ENCODE peak calls at places on chromosomes 1 and 21, in four cellular contexts. B is WERI-Rb-1, M is nephron progenitor cell, O is astrocyte of the spinal cord. G is an unnamed sample.

GRCh38 chr1:196143602-196144342 is 464.5 kb downstream of the KCNT2 start:
- DNase-seq in B (no peak), M (no peak), O (no peak), G (no peak)

GRCh38 chr21:26451014-26451740 is 121.9 kb downstream of the CYYR1 start:
- DNase-seq in B (no peak), M (no peak), O (no peak), G (no peak)

GRCh38 chr1:3716351-3716750 is 35.9 kb upstream of the CCDC27 start:
- DNase-seq in B (no peak), M (no peak), O (no peak), G (no peak)

GRCh38 chr1:205588691-205589445 is 42.9 kb downstream of the ELK4 start:
- DNase-seq in B (peak), M (peak), O (peak), G (peak)

GRCh38 chr1:206461602-206462455 is 8.4 kb upstream of the IKBKE start:
- DNase-seq in B (peak), M (peak), O (peak), G (peak)

GRCh38 chr1:230772457-230773395 is 25.5 kb downstream of the CAPN9 start:
- DNase-seq in B (peak), M (no peak), O (peak), G (peak)

GRCh38 chr1:160739098-160739511 is at the start of gene SLAMF7:
- DNase-seq in B (no peak), M (no peak), O (no peak), G (no peak)

GRCh38 chr1:229717774-229718173 is 91.7 kb downstream of the URB2 start:
- DNase-seq in B (no peak), M (no peak), O (no peak), G (no peak)

GRCh38 chr1:27382950-27383627 is at the start of gene CD164L2:
- DNase-seq in B (no peak), M (peak), O (no peak), G (no peak)

GRCh38 chr21:41726970-41727783 is 39.7 kb downstream of the RIPK4 start:
- DNase-seq in B (no peak), M (no peak), O (peak), G (peak)

GRCh38 chr1:214290399-214291037 is 9.6 kb downstream of the SMYD2 start:
- DNase-seq in B (no peak), M (no peak), O (no peak), G (no peak)

GRCh38 chr21:43333301-43334062 is 93.4 kb downstream of the SIK1 start:
- DNase-seq in B (no peak), M (peak), O (peak), G (peak)

GRCh38 chr1:17028662-17029188 is 17.0 kb upstream of the ATP13A2 start:
- DNase-seq in B (no peak), M (no peak), O (no peak), G (no peak)

GRCh38 chr1:196001188-196001587 is 607.1 kb downstream of the KCNT2 start:
- DNase-seq in B (no peak), M (no peak), O (no peak), G (no peak)

GRCh38 chr1:210900820-210901219 is 233.1 kb downstream of the KCNH1 start:
- DNase-seq in B (no peak), M (no peak), O (no peak), G (no peak)

GRCh38 chr1:207020016-207020708 is 12.4 kb downstream of the C1orf116 start:
- DNase-seq in B (no peak), M (no peak), O (no peak), G (no peak)

GRCh38 chr1:94803517-94804441 is 16.4 kb upstream of the SLC44A3 start:
- DNase-seq in B (no peak), M (no peak), O (no peak), G (no peak)

GRCh38 chr1:154433161-154433681 is 28.1 kb downstream of the IL6R start:
- DNase-seq in B (no peak), M (no peak), O (no peak), G (no peak)

GRCh38 chr1:178933709-178934573 is 63.1 kb upstream of the ANGPTL1 start:
- DNase-seq in B (no peak), M (no peak), O (no peak), G (no peak)

GRCh38 chr1:228809621-228810313 is 74.5 kb downstream of the RHOU start:
- DNase-seq in B (no peak), M (no peak), O (no peak), G (no peak)

GRCh38 chr1:75969550-75969949 is 37.3 kb upstream of the ASB17 start:
- DNase-seq in B (no peak), M (no peak), O (no peak), G (peak)

GRCh38 chr1:61588736-61589381 is 136.1 kb downstream of the TM2D1 start:
- DNase-seq in B (peak), M (peak), O (peak), G (peak)

GRCh38 chr1:248243204-248243603 is 12.0 kb downstream of the OR2M4 start:
- DNase-seq in B (peak), M (peak), O (peak), G (peak)

GRCh38 chr1:27099904-27100796 is 54.8 kb downstream of the SLC9A1 start:
- DNase-seq in B (peak), M (peak), O (no peak), G (no peak)

GRCh38 chr1:61496501-61496900 is 228.4 kb downstream of the TM2D1 start:
- DNase-seq in B (no peak), M (no peak), O (no peak), G (peak)

GRCh38 chr1:229199261-229199850 is 71.6 kb upstream of the RAB4A start:
- DNase-seq in B (no peak), M (peak), O (no peak), G (no peak)

GRCh38 chr1:187236676-187237075 is 407.9 kb downstream of the PLA2G4A start:
- DNase-seq in B (no peak), M (no peak), O (no peak), G (no peak)

GRCh38 chr1:185567006-185567405 is 167.2 kb upstream of the HMCN1 start:
- DNase-seq in B (no peak), M (no peak), O (peak), G (peak)

GRCh38 chr1:59971464-59971911 is 44.9 kb upstream of the CYP2J2 start:
- DNase-seq in B (peak), M (peak), O (peak), G (peak)

GRCh38 chr1:32798679-32799416 is 18.3 kb downstream of the YARS1 start:
- DNase-seq in B (no peak), M (no peak), O (no peak), G (no peak)

GRCh38 chr1:9643351-9644256 is 7.9 kb upstream of the PIK3CD start:
- DNase-seq in B (no peak), M (no peak), O (no peak), G (no peak)

GRCh38 chr1:90784186-90784847 is 67.2 kb upstream of the BARHL2 start:
- DNase-seq in B (no peak), M (no peak), O (no peak), G (no peak)

GRCh38 chr1:34358636-34359035 is 181.9 kb downstream of the C1orf94 start:
- DNase-seq in B (no peak), M (no peak), O (no peak), G (no peak)

GRCh38 chr1:26391450-26391849 is 18.9 kb upstream of the ZNF683 start:
- DNase-seq in B (peak), M (peak), O (peak), G (peak)

GRCh38 chr21:35529141-35529863 is 480.2 kb upstream of the RUNX1 start:
- DNase-seq in B (no peak), M (no peak), O (peak), G (no peak)

GRCh38 chr1:30984991-30985503 is 76.5 kb upstream of the SDC3 start:
- DNase-seq in B (no peak), M (no peak), O (no peak), G (no peak)

GRCh38 chr1:30984167-30984870 is 75.8 kb upstream of the SDC3 start:
- DNase-seq in B (no peak), M (no peak), O (no peak), G (no peak)

GRCh38 chr1:30981172-30981571 is 72.6 kb upstream of the SDC3 start:
- DNase-seq in B (no peak), M (no peak), O (no peak), G (no peak)

GRCh38 chr1:30982431-30982830 is 73.9 kb upstream of the SDC3 start:
- DNase-seq in B (no peak), M (no peak), O (no peak), G (no peak)

DNA sequence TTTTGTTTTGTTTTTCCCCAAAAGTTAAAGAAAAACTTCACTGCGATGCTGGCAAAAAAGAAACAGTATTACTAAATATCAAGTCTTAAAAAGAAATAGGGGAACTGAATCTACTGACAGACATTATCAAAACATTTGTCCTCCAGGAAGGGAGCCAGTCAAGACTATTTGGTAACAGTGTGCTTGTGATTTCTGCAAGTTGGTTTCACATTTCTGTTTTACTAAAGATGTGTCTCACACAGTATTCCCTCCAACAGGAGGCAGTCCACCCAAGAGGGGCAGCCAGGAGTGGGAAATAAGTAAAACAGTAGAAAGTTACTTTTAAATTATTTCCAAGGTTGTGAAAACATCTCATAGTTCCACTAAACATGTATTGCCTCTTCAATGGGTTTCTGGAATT is 74.4 kb upstream of the SDC3 start:
- DNase-seq in B (no peak), M (no peak), O (no peak), G (no peak)
- TF ChIP-seq CTCF in B (no peak), M (no peak), O (peak), G (peak)

DNA sequence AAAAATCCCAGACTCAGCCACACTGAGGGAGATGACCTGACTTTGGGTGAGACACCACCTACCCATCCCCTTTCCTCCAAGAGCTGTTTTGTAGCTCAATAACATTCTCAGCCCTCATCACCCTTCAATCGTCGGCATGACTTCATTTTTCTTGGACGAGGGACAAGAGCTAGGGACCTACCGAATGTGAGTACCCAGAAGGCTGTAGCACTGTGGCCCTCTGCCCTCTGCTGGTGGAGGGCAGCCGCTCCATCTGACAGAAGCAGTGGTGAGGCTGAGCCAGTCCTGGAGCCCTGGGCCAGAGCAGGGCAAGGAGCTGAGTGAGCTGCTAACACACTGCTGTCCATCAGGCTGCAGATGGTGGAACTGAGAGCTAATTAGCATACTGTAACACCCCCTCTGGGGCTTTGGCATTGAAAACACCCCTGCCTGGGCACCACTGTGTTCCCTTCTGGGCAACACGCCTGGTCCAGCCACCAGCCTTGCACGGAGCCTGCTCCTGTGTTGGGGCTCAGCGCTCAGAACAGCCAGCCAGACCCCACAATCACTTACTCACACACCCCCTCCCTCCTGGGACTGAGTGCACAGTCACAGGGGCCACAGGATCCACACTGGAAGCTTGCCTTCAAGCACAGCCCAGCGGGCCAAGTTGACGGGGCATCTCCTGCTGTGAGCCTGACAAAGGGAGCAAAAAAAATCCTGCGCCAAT is 18.3 kb upstream of the ALPL start:
- DNase-seq in B (peak), M (no peak), O (peak), G (peak)
- TF ChIP-seq CTCF in B (peak), M (no peak), O (peak), G (peak)

DNA sequence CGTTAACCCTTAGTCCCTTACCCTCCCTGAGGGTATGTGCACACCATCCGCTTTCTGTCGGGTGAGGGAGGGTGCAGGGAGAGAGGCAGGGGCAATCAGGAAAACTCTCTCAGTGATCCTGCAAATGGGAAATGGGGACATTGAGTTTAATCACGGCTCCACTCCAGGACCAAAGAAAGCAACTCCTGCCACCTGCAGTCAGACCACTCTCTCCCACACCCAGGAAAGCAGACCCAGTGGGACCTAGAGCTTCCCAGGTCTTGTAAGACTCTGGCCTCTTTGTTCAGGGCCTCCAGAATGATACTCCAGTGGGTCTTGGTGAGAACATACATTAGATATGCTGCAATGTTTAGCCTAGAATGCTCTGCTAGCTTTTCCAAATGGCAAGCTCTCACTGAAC is 71.5 kb downstream of the GNG12 start:
- DNase-seq in B (no peak), M (no peak), O (no peak), G (no peak)
- TF ChIP-seq CTCF in B (no peak), M (no peak), O (no peak), G (no peak)

GRCh38 chr1:66253330-66253921 is 280.5 kb upstream of the SGIP1 start:
- DNase-seq in B (no peak), M (no peak), O (peak), G (peak)
- TF ChIP-seq CTCF in B (peak), M (peak), O (peak), G (peak)

GRCh38 chr1:156121441-156121840 is 6.9 kb downstream of the LMNA start:
- DNase-seq in B (peak), M (no peak), O (no peak), G (no peak)

GRCh38 chr1:156122519-156123355 is 8.2 kb downstream of the LMNA start:
- DNase-seq in B (peak), M (no peak), O (peak), G (peak)

GRCh38 chr1:156124557-156125483 is 10.3 kb downstream of the LMNA start:
- DNase-seq in B (peak), M (no peak), O (no peak), G (no peak)

GRCh38 chr1:156122086-156122485 is 7.6 kb downstream of the LMNA start:
- DNase-seq in B (no peak), M (no peak), O (no peak), G (no peak)

GRCh38 chr1:156123356-156124196 is 9.1 kb downstream of the LMNA start:
- DNase-seq in B (peak), M (no peak), O (peak), G (peak)
- TF ChIP-seq CTCF in B (peak), M (no peak), O (peak), G (peak)